ENCODE peak calls at places on chromosomes 6 and 20, in four cellular contexts. A, C, W and O are unnamed samples.

GRCh38 chr6:66699385-66699784 is 992.4 kb upstream of the EYS start:
- DNase-seq in C (no peak), W (no peak), A (no peak), O (no peak)

GRCh38 chr20:3797592-3798404 is 1.7 kb downstream of the CDC25B start:
- DNase-seq in W (peak), A (no peak), C (peak), O (peak)

GRCh38 chr6:133551847-133552331 is 310.7 kb downstream of the EYA4 start:
- DNase-seq in C (peak), W (peak), A (peak), O (peak)

GRCh38 chr6:14074723-14075503 is 42.7 kb upstream of the CD83 start:
- DNase-seq in C (peak), W (no peak), A (peak), O (peak)

GRCh38 chr6:35568967-35569606 is 56.4 kb upstream of the TULP1 start:
- DNase-seq in C (peak), W (peak), A (peak), O (no peak)

GRCh38 chr6:15623282-15624116 is 39.3 kb downstream of the DTNBP1 start:
- DNase-seq in A (no peak), C (no peak), W (no peak), O (peak)

GRCh38 chr6:45710304-45710821 is 305.3 kb downstream of the CLIC5 start:
- DNase-seq in C (no peak), W (no peak), A (no peak), O (no peak)

GRCh38 chr6:52509281-52510212 is 67.3 kb downstream of the TRAM2 start:
- DNase-seq in W (no peak), C (peak), A (no peak), O (no peak)

GRCh38 chr20:58850693-58851174 is at the start of gene GNAS-AS1:
- DNase-seq in A (peak), W (peak), C (peak), O (peak)

GRCh38 chr20:20655883-20656282 is 56.6 kb downstream of the RALGAPA2 start:
- DNase-seq in A (no peak), C (no peak), W (no peak), O (no peak)

GRCh38 chr6:57303931-57304681 is 13.3 kb upstream of the PRIM2 start:
- DNase-seq in W (no peak), A (no peak), C (no peak), O (no peak)

GRCh38 chr6:53103993-53104675 is 38.9 kb downstream of the FBXO9 start:
- DNase-seq in A (no peak), W (no peak), C (peak), O (no peak)

GRCh38 chr20:48142258-48142657 is 357.0 kb upstream of the SULF2 start:
- DNase-seq in W (no peak), A (no peak), C (peak), O (no peak)

GRCh38 chr20:35316086-35316485 is 23.9 kb upstream of the FAM83C start:
- DNase-seq in A (no peak), C (no peak), W (no peak), O (no peak)

GRCh38 chr6:18091382-18091781 is 31.1 kb downstream of the NHLRC1 start:
- DNase-seq in A (no peak), W (no peak), C (no peak), O (no peak)

GRCh38 chr20:62004614-62005013 is 61.1 kb downstream of the TAF4 start:
- DNase-seq in W (no peak), C (no peak), A (no peak), O (no peak)

GRCh38 chr20:19964289-19965263 is 52.6 kb upstream of the NAA20 start:
- DNase-seq in W (peak), A (peak), C (peak), O (peak)

GRCh38 chr20:57964011-57964862 is 254.4 kb upstream of the PMEPA1 start:
- DNase-seq in W (peak), C (peak), A (no peak), O (no peak)

GRCh38 chr20:24032412-24032898 is 43.9 kb upstream of the GGTLC1 start:
- DNase-seq in W (no peak), C (no peak), A (no peak), O (no peak)

GRCh38 chr6:87287251-87287650 is 35.1 kb upstream of the SMIM8 start:
- DNase-seq in C (peak), W (no peak), A (no peak), O (no peak)

GRCh38 chr6:109998159-109998785 is 20.2 kb downstream of the GPR6 start:
- DNase-seq in W (no peak), A (no peak), C (no peak), O (no peak)

GRCh38 chr6:127824061-127824460 is 76.8 kb downstream of the THEMIS start:
- DNase-seq in C (no peak), A (no peak), W (no peak), O (no peak)

GRCh38 chr6:143802833-143803565 is 40.1 kb upstream of the LTV1 start:
- DNase-seq in C (no peak), W (no peak), A (no peak), O (no peak)
- H3K27ac ChIP-seq in C (no peak), W (no peak), A (no peak), O (no peak)

DNA sequence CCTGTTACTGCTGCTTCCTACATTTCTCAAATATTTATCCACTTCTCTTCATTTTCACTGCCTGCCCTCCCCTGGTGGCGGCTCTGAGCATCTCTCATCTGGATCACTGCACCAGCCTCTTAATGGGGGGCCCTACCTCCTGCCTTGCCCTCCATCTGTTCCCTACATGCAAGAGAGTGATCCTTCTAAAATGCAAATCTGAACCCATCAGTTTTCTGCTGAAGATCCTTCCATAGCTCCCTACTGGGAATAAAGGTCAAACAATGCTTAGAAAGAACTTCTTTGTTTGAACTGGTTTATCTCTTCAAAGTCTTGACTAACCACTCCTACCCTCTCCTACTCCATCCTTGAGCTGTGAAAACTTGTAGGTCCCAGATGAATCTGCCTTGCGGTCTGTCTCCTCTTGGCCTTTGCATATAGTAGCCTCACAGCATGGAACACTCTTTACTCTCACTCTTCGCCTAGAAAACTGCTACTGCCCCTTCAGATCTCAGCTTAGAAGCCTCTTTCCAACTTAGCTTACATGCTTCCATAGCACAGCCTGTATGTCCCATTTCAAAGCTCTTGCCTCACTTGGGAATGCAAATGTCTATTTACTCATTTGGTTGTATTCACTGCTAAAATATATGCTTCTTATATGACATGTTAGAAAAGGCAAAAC is 119.3 kb downstream of the QRSL1 start:
- DNase-seq in C (no peak), A (no peak), W (no peak), O (no peak)
- TF ChIP-seq CTCF in C (peak), A (no peak), W (no peak), O (no peak)

DNA sequence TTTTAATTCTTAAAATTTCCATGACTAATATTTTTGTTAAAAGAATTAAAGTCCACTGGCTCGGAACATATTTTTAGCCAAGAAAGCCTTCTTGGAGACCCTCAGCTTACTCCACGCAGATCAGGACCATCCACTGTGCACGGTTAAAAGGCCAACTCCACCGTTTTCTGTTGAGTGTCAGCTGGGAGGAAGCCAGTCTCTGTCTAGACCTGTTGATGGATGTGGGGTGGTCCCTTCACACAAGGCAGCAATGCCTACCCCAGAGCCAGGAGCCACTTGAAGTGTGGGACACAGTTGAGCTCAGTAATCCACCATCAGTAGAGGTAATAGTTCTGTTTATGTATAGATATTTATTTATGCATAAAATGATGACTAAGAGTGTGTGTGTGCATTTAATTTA is 19.9 kb upstream of the QKI start:
- DNase-seq in A (no peak), C (no peak), W (no peak), O (no peak)
- H3K27ac ChIP-seq in A (no peak), C (no peak), W (no peak), O (no peak)

GRCh38 chr6:158205220-158205944 is 37.2 kb downstream of the GTF2H5 start:
- DNase-seq in A (no peak), C (no peak), W (no peak), O (no peak)
- TF ChIP-seq CTCF in A (no peak), C (peak), W (no peak), O (no peak)

DNA sequence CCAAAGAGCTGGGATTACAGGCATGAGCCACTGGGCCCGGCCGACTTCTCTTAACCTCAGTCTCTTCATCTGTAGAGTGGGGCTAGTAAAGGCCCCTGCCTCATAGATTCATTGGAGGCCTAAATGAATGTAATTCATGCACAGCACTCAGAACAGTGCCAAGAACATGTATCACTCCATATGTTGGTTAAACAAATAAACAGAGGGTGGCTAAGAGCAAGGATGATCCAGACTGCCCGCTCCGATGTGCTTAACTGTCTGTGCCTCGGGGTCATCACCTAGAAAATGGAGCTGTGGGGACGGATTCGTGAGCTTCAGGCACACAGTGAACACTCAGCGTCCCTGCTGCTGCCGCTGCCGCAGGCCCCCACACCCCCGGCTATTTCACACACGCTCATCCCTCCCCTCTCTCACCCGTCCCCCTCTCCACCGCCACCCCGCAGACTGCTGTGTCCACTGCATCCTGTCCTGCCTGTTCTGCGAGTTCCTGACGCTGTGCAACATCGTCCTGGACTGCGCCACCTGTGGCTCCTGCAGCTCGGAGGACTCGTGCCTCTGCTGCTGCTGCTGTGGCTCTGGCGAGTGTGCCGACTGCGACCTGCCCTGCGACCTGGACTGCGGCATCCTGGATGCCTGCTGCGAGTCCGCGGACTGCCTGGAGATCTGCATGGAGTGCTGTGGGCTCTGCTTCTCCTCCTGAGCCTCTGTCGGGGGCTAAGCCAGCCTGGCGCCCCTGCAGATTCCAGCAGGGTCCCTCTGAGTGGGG is 14.8 kb downstream of the MDFI start:
- DNase-seq in C (no peak), W (no peak), A (no peak), O (no peak)
- H3K27ac ChIP-seq in C (no peak), W (no peak), A (no peak), O (peak)

GRCh38 chr6:2205396-2205795 is 40.0 kb downstream of the GMDS start:
- DNase-seq in A (no peak), C (no peak), W (no peak), O (no peak)

GRCh38 chr6:2213082-2213481 is 32.3 kb downstream of the GMDS start:
- DNase-seq in W (no peak), C (no peak), A (no peak), O (no peak)

GRCh38 chr6:2204272-2204671 is 41.1 kb downstream of the GMDS start:
- DNase-seq in W (no peak), A (no peak), C (no peak), O (no peak)

GRCh38 chr6:2209226-2209809 is 36.1 kb downstream of the GMDS start:
- DNase-seq in A (no peak), W (peak), C (peak), O (peak)
- TF ChIP-seq CTCF in A (no peak), W (peak), C (peak), O (peak)

GRCh38 chr20:38446441-38447209 is 11.5 kb upstream of the SNHG17 start:
- DNase-seq in W (peak), C (peak), A (peak), O (peak)

GRCh38 chr20:38447251-38447661 is 12.1 kb upstream of the SNHG17 start:
- DNase-seq in W (no peak), C (no peak), A (no peak), O (no peak)

GRCh38 chr20:38449046-38449445 is 13.9 kb upstream of the SNHG17 start:
- DNase-seq in W (no peak), A (no peak), C (no peak), O (no peak)

GRCh38 chr20:38445901-38446425 is 10.8 kb upstream of the SNHG17 start:
- DNase-seq in A (no peak), W (no peak), C (no peak), O (no peak)

DNA sequence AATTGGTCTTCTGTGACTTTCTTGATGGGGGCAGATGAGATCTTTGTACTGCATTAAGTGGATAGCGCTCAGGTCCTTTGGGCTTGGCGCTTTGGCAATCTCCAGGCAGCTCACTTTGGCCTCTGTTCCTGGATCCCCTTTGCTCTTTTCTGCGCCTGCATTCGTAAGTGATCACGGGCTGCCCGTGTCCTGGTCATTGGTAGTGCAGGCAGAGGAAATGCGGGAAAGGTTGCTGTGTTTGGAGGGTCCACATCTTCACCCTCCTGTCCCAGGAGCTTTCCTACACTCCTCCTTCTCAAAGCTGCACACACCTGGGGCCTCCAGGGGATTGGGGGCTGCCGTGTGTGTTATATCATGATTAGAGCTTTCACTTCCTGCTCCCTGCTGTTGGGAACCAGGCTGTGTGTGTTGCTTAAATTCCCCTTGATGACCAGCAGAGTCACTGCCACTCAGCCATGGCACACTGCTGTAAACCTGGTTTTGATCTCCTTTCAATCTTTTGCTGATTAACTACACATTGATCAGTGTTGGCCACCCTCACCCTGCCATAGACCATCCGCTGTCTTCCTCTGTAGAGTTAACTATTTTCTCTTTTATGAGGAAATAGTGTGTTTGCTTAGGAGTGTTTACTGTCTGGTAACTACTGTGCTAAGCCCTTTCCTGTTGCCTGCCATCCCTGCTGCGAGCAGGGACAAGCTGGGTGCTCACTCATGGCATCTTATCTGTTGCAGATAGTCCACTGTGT is 13.0 kb upstream of the SNHG17 start:
- DNase-seq in W (no peak), A (no peak), C (no peak), O (no peak)
- H3K27ac ChIP-seq in W (no peak), A (no peak), C (no peak), O (no peak)

DNA sequence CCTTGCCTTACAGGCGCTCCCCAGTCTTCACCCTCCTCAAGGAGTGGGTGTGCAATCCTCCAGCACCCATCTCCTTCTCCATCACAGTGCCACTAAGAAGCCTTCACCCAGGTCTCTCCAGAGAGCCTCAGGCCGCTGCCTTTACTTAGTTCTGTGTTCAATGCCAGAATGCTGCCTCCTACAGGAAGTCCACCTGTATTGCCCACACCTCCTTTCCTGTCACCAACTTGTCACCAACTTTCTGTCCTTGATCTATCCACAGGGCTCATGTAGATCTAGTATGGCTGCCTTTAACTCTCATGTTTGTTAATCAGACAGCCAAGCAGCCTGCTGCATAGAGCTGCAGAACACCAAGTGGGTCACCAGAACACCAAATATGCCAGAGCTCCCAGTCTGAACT is 546 bp upstream of the LST1 start:
- DNase-seq in C (no peak), A (no peak), W (no peak), O (no peak)
- TF ChIP-seq CTCF in C (peak), A (no peak), W (no peak), O (no peak)

GRCh38 chr6:21597706-21598273 is 4.2 kb downstream of the SOX4 start:
- DNase-seq in A (no peak), C (peak), W (no peak), O (peak)

GRCh38 chr6:21595951-21596378 is 2.4 kb downstream of the SOX4 start:
- DNase-seq in W (no peak), C (no peak), A (peak), O (peak)

GRCh38 chr6:21597243-21597682 is 3.7 kb downstream of the SOX4 start:
- DNase-seq in C (peak), A (no peak), W (no peak), O (no peak)

GRCh38 chr6:21595265-21595950 is 1.9 kb downstream of the SOX4 start:
- DNase-seq in A (peak), W (peak), C (peak), O (peak)

GRCh38 chr6:21596379-21597242 is 3.1 kb downstream of the SOX4 start:
- DNase-seq in W (peak), C (peak), A (peak), O (peak)
- H3K27ac ChIP-seq in W (peak), C (peak), A (peak), O (peak)